ENCODE peak calls at places on chromosomes 1 and 21, in seven cellular contexts. One of them, this sample, is unnamed.

GRCh38 chr1:232226197-232226681 is 403.7 kb downstream of the SIPA1L2 start:
- DNase-seq in IMR-90: peak; percentile 83
- DNase-seq in trophoblast cell: peak; percentile 1
- DNase-seq in mesenchymal stem cell: peak; percentile 79
- DNase-seq in H9: peak; percentile 81
- DNase-seq in neuronal stem cell: peak; percentile 31
- DNase-seq in H1: peak; percentile 63
- DNase-seq in this sample: peak; percentile 89

GRCh38 chr1:216742625-216743024 is 19.4 kb upstream of the ESRRG start:
- DNase-seq in IMR-90: peak; percentile 30
- DNase-seq in trophoblast cell: peak; percentile 64
- DNase-seq in mesenchymal stem cell: peak; percentile 33
- DNase-seq in H1: no peak
- DNase-seq in H9: no peak
- DNase-seq in neuronal stem cell: no peak
- DNase-seq in this sample: no peak

GRCh38 chr1:1371741-1372711 is 3.0 kb downstream of the AURKAIP1 start:
- DNase-seq in neuronal stem cell: no peak
- DNase-seq in mesenchymal stem cell: peak; percentile 68
- DNase-seq in trophoblast cell: peak; percentile 75
- DNase-seq in H9: peak; percentile 90
- DNase-seq in H1: peak; percentile 99
- DNase-seq in IMR-90: peak; percentile 38
- DNase-seq in this sample: peak; percentile 66

GRCh38 chr1:172400073-172400737 is 20.3 kb upstream of the C1orf105 start:
- DNase-seq in mesenchymal stem cell: peak; percentile 14
- DNase-seq in IMR-90: no peak
- DNase-seq in H9: no peak
- DNase-seq in neuronal stem cell: no peak
- DNase-seq in trophoblast cell: no peak
- DNase-seq in H1: no peak
- DNase-seq in this sample: peak; percentile 29

GRCh38 chr1:98130406-98130805 is 209.6 kb upstream of the DPYD start:
- DNase-seq in mesenchymal stem cell: no peak
- DNase-seq in H9: no peak
- DNase-seq in neuronal stem cell: no peak
- DNase-seq in H1: no peak
- DNase-seq in IMR-90: peak; percentile 35
- DNase-seq in trophoblast cell: no peak
- DNase-seq in this sample: peak; percentile 76

GRCh38 chr1:205515781-205516253 is 11.3 kb downstream of the CDK18 start:
- DNase-seq in IMR-90: no peak
- DNase-seq in neuronal stem cell: no peak
- DNase-seq in mesenchymal stem cell: peak; percentile 75
- DNase-seq in H9: no peak
- DNase-seq in trophoblast cell: no peak
- DNase-seq in H1: no peak
- DNase-seq in this sample: peak; percentile 87

GRCh38 chr1:233518344-233518743 is 95.6 kb upstream of the KCNK1 start:
- DNase-seq in H1: peak; percentile 89
- DNase-seq in neuronal stem cell: peak; percentile 42
- DNase-seq in IMR-90: no peak
- DNase-seq in mesenchymal stem cell: peak; percentile 3
- DNase-seq in H9: peak; percentile 70
- DNase-seq in trophoblast cell: peak; percentile 14
- DNase-seq in this sample: peak; percentile 80

GRCh38 chr21:45590726-45591618 is 48.7 kb upstream of the SLC19A1 start:
- DNase-seq in mesenchymal stem cell: peak; percentile 12
- DNase-seq in H9: peak; percentile 47
- DNase-seq in neuronal stem cell: no peak
- DNase-seq in H1: no peak
- DNase-seq in IMR-90: no peak
- DNase-seq in trophoblast cell: peak; percentile 37
- DNase-seq in this sample: no peak

GRCh38 chr1:156591432-156592157 is at the start of gene NAXE:
- DNase-seq in IMR-90: peak; percentile 41
- DNase-seq in neuronal stem cell: peak; percentile 69
- DNase-seq in H1: peak; percentile 80
- DNase-seq in trophoblast cell: peak; percentile 87
- DNase-seq in mesenchymal stem cell: peak; percentile 65
- DNase-seq in H9: peak; percentile 81
- DNase-seq in this sample: peak; percentile 78

GRCh38 chr1:157691285-157691920 is 9.2 kb downstream of the FCRL3 start:
- DNase-seq in neuronal stem cell: peak; percentile 3
- DNase-seq in mesenchymal stem cell: peak; percentile 6
- DNase-seq in H1: no peak
- DNase-seq in H9: no peak
- DNase-seq in IMR-90: peak; percentile 23
- DNase-seq in trophoblast cell: peak; percentile 48
- DNase-seq in this sample: peak; percentile 79

GRCh38 chr1:58466618-58467241 is 79.8 kb downstream of the OMA1 start:
- DNase-seq in IMR-90: no peak
- DNase-seq in mesenchymal stem cell: no peak
- DNase-seq in neuronal stem cell: no peak
- DNase-seq in H1: no peak
- DNase-seq in trophoblast cell: no peak
- DNase-seq in H9: peak; percentile 52
- DNase-seq in this sample: peak; percentile 44

GRCh38 chr1:158246650-158247049 is 7.6 kb upstream of the CD1A start:
- DNase-seq in IMR-90: no peak
- DNase-seq in H9: no peak
- DNase-seq in mesenchymal stem cell: no peak
- DNase-seq in H1: no peak
- DNase-seq in neuronal stem cell: no peak
- DNase-seq in trophoblast cell: no peak
- DNase-seq in this sample: peak; percentile 30

GRCh38 chr1:92851729-92852128 is 19.9 kb downstream of the RPL5 start:
- DNase-seq in H9: no peak
- DNase-seq in neuronal stem cell: no peak
- DNase-seq in IMR-90: no peak
- DNase-seq in trophoblast cell: peak; percentile 71
- DNase-seq in mesenchymal stem cell: no peak
- DNase-seq in H1: no peak
- DNase-seq in this sample: no peak

GRCh38 chr1:31580891-31581603 is 4.7 kb downstream of the TINAGL1 start:
- DNase-seq in mesenchymal stem cell: no peak
- DNase-seq in trophoblast cell: no peak
- DNase-seq in H9: no peak
- DNase-seq in neuronal stem cell: no peak
- DNase-seq in IMR-90: no peak
- DNase-seq in H1: peak; percentile 35
- DNase-seq in this sample: no peak

GRCh38 chr1:167105150-167105840 is 11.4 kb downstream of the STYXL2 start:
- DNase-seq in H9: no peak
- DNase-seq in H1: no peak
- DNase-seq in trophoblast cell: no peak
- DNase-seq in neuronal stem cell: no peak
- DNase-seq in IMR-90: no peak
- DNase-seq in mesenchymal stem cell: no peak
- DNase-seq in this sample: no peak

GRCh38 chr1:209641216-209642181 is 10.7 kb downstream of the LAMB3 start:
- DNase-seq in neuronal stem cell: no peak
- DNase-seq in trophoblast cell: no peak
- DNase-seq in mesenchymal stem cell: peak; percentile 73
- DNase-seq in H9: no peak
- DNase-seq in IMR-90: no peak
- DNase-seq in H1: no peak
- DNase-seq in this sample: no peak

GRCh38 chr1:15384301-15384901 is 25.3 kb upstream of the EFHD2 start:
- DNase-seq in H9: peak; percentile 90
- DNase-seq in IMR-90: no peak
- DNase-seq in mesenchymal stem cell: peak; percentile 20
- DNase-seq in H1: peak; percentile 67
- DNase-seq in neuronal stem cell: peak; percentile 57
- DNase-seq in trophoblast cell: peak; percentile 66
- DNase-seq in this sample: peak; percentile 64

GRCh38 chr1:28516518-28516956 is 10.7 kb downstream of the RCC1 start:
- DNase-seq in H9: no peak
- DNase-seq in mesenchymal stem cell: peak; percentile 47
- DNase-seq in trophoblast cell: peak; percentile 21
- DNase-seq in IMR-90: no peak
- DNase-seq in H1: no peak
- DNase-seq in neuronal stem cell: no peak
- DNase-seq in this sample: no peak

GRCh38 chr1:80542231-80542630 is 1258.5 kb upstream of the ADGRL2 start:
- DNase-seq in IMR-90: peak; percentile 81
- DNase-seq in mesenchymal stem cell: peak; percentile 54
- DNase-seq in H9: no peak
- DNase-seq in H1: no peak
- DNase-seq in trophoblast cell: peak; percentile 48
- DNase-seq in neuronal stem cell: no peak
- DNase-seq in this sample: no peak

GRCh38 chr1:89989791-89990190 is 5.1 kb upstream of the ZNF326 start:
- DNase-seq in H9: no peak
- DNase-seq in neuronal stem cell: no peak
- DNase-seq in H1: no peak
- DNase-seq in trophoblast cell: peak; percentile 28
- DNase-seq in IMR-90: no peak
- DNase-seq in mesenchymal stem cell: no peak
- DNase-seq in this sample: no peak

GRCh38 chr1:3625151-3625907 is 514 bp downstream of the TPRG1L start:
- DNase-seq in IMR-90: peak; percentile 39
- DNase-seq in mesenchymal stem cell: peak; percentile 59
- DNase-seq in trophoblast cell: peak; percentile 46
- DNase-seq in H1: no peak
- DNase-seq in H9: no peak
- DNase-seq in neuronal stem cell: no peak
- DNase-seq in this sample: peak; percentile 75

GRCh38 chr1:181726608-181727007 is 243.3 kb downstream of the CACNA1E start:
- DNase-seq in H1: no peak
- DNase-seq in IMR-90: no peak
- DNase-seq in neuronal stem cell: no peak
- DNase-seq in H9: no peak
- DNase-seq in mesenchymal stem cell: no peak
- DNase-seq in trophoblast cell: no peak
- DNase-seq in this sample: peak; percentile 34
- H4K8ac ChIP-seq in H1: no peak overlapping the region
- H4K8ac ChIP-seq in IMR-90: no peak overlapping the region
- H4K8ac ChIP-seq in neuronal stem cell: no peak overlapping the region
- H4K8ac ChIP-seq in H9: no peak overlapping the region
- H4K8ac ChIP-seq in mesenchymal stem cell: no peak overlapping the region
- H4K8ac ChIP-seq in trophoblast cell: no peak overlapping the region
- H4K8ac ChIP-seq in this sample: no peak overlapping the region

GRCh38 chr1:214420833-214421232 is 130.6 kb downstream of the PTPN14 start:
- DNase-seq in IMR-90: no peak
- DNase-seq in H1: no peak
- DNase-seq in neuronal stem cell: no peak
- DNase-seq in mesenchymal stem cell: no peak
- DNase-seq in H9: no peak
- DNase-seq in trophoblast cell: no peak
- DNase-seq in this sample: no peak

GRCh38 chr1:214417545-214418210 is 133.7 kb downstream of the PTPN14 start:
- DNase-seq in neuronal stem cell: no peak
- DNase-seq in trophoblast cell: no peak
- DNase-seq in IMR-90: no peak
- DNase-seq in mesenchymal stem cell: no peak
- DNase-seq in H1: no peak
- DNase-seq in H9: no peak
- DNase-seq in this sample: no peak

GRCh38 chr1:214420341-214420740 is 131.1 kb downstream of the PTPN14 start:
- DNase-seq in trophoblast cell: no peak
- DNase-seq in neuronal stem cell: no peak
- DNase-seq in IMR-90: no peak
- DNase-seq in H9: no peak
- DNase-seq in mesenchymal stem cell: no peak
- DNase-seq in H1: no peak
- DNase-seq in this sample: no peak

GRCh38 chr1:214418380-214418779 is 133.0 kb downstream of the PTPN14 start:
- DNase-seq in trophoblast cell: no peak
- DNase-seq in IMR-90: no peak
- DNase-seq in mesenchymal stem cell: no peak
- DNase-seq in neuronal stem cell: no peak
- DNase-seq in H9: no peak
- DNase-seq in H1: no peak
- DNase-seq in this sample: no peak

DNA sequence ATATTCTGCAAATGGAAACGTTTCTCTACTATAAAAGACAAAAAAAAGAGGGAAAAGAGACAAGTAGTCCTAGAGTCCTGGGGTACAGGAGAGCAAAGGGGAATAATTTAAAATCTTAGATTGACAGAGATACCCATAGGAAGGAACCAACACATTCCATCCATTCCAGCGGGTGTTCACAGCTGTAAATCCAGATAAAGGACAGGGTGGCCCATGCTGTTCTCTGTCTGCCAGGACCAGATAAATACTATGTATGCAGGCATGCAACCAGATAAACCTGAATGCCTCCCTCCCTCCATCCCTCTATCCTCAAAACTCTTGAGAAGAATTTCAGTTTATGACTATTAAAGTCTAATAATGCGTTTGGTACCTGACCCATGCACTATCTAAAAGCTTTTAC is 131.8 kb downstream of the PTPN14 start:
- DNase-seq in neuronal stem cell: no peak
- DNase-seq in trophoblast cell: peak; percentile 80
- DNase-seq in mesenchymal stem cell: no peak
- DNase-seq in IMR-90: no peak
- DNase-seq in H1: no peak
- DNase-seq in H9: no peak
- DNase-seq in this sample: peak; percentile 97
- H2BK5ac ChIP-seq in neuronal stem cell: no peak overlapping the region
- H2BK5ac ChIP-seq in trophoblast cell: no peak overlapping the region
- H2BK5ac ChIP-seq in mesenchymal stem cell: no peak overlapping the region
- H2BK5ac ChIP-seq in IMR-90: no peak overlapping the region
- H2BK5ac ChIP-seq in H1: no peak overlapping the region
- H2BK5ac ChIP-seq in H9: no peak overlapping the region
- H2BK5ac ChIP-seq in this sample: peak overlapping the region; percentile 93

GRCh38 chr1:12206238-12206637 is 23.6 kb upstream of the VPS13D start:
- DNase-seq in H9: no peak
- DNase-seq in trophoblast cell: no peak
- DNase-seq in mesenchymal stem cell: no peak
- DNase-seq in H1: no peak
- DNase-seq in IMR-90: no peak
- DNase-seq in neuronal stem cell: no peak
- DNase-seq in this sample: no peak

GRCh38 chr1:12206792-12207424 is 22.9 kb upstream of the VPS13D start:
- DNase-seq in neuronal stem cell: no peak
- DNase-seq in trophoblast cell: no peak
- DNase-seq in IMR-90: no peak
- DNase-seq in H1: no peak
- DNase-seq in H9: no peak
- DNase-seq in mesenchymal stem cell: no peak
- DNase-seq in this sample: no peak

GRCh38 chr1:12208271-12208670 is 21.6 kb upstream of the VPS13D start:
- DNase-seq in IMR-90: no peak
- DNase-seq in mesenchymal stem cell: peak; percentile 2
- DNase-seq in H9: no peak
- DNase-seq in neuronal stem cell: no peak
- DNase-seq in H1: no peak
- DNase-seq in trophoblast cell: no peak
- DNase-seq in this sample: no peak

GRCh38 chr1:12208764-12209494 is 20.9 kb upstream of the VPS13D start:
- DNase-seq in H1: peak; percentile 99
- DNase-seq in IMR-90: peak; percentile 68
- DNase-seq in H9: peak; percentile 87
- DNase-seq in neuronal stem cell: peak; percentile 88
- DNase-seq in trophoblast cell: peak; percentile 92
- DNase-seq in mesenchymal stem cell: peak; percentile 74
- DNase-seq in this sample: peak; percentile 80

GRCh38 chr1:12209495-12209832 is 20.4 kb upstream of the VPS13D start:
- DNase-seq in mesenchymal stem cell: no peak
- DNase-seq in trophoblast cell: no peak
- DNase-seq in H9: no peak
- DNase-seq in neuronal stem cell: no peak
- DNase-seq in IMR-90: no peak
- DNase-seq in H1: no peak
- DNase-seq in this sample: no peak
- H3K18ac ChIP-seq in mesenchymal stem cell: no peak overlapping the region
- H3K18ac ChIP-seq in trophoblast cell: no peak overlapping the region
- H3K18ac ChIP-seq in H9: no peak overlapping the region
- H3K18ac ChIP-seq in neuronal stem cell: peak overlapping the region; percentile 22
- H3K18ac ChIP-seq in IMR-90: no peak overlapping the region
- H3K18ac ChIP-seq in H1: no peak overlapping the region
- H3K18ac ChIP-seq in this sample: no peak overlapping the region

GRCh38 chr1:5570931-5571330 is 421.3 kb downstream of the NPHP4 start:
- DNase-seq in IMR-90: no peak
- DNase-seq in neuronal stem cell: no peak
- DNase-seq in H9: no peak
- DNase-seq in mesenchymal stem cell: no peak
- DNase-seq in trophoblast cell: no peak
- DNase-seq in H1: no peak
- DNase-seq in this sample: no peak
- H4K8ac ChIP-seq in IMR-90: no peak overlapping the region
- H4K8ac ChIP-seq in neuronal stem cell: no peak overlapping the region
- H4K8ac ChIP-seq in H9: no peak overlapping the region
- H4K8ac ChIP-seq in mesenchymal stem cell: no peak overlapping the region
- H4K8ac ChIP-seq in trophoblast cell: no peak overlapping the region
- H4K8ac ChIP-seq in H1: no peak overlapping the region
- H4K8ac ChIP-seq in this sample: no peak overlapping the region